ENCODE peak calls at places on chromosomes 11 and 22, in five cellular contexts. V is psoas muscle, N is pancreas, P is adrenal gland, O is A549. Y is an unnamed sample.

GRCh38 chr11:61481806-61482205 is 26.7 kb upstream of the LRRC10B start:
- DNase-seq in V (no peak), P (no peak), N (no peak), O (no peak), Y (no peak)

GRCh38 chr22:37818397-37819099 is 4.6 kb upstream of the GALR3 start:
- DNase-seq in P (peak; percentile 80), V (peak; percentile 65), O (no peak), N (peak; percentile 45), Y (peak; percentile 44)

GRCh38 chr11:101914349-101914736 is 467 bp upstream of the CEP126 start:
- DNase-seq in P (no peak), O (no peak), V (no peak), N (no peak), Y (no peak)

GRCh38 chr11:76524919-76525318 is 80.1 kb downstream of the EMSY start:
- DNase-seq in N (peak; percentile 35), P (no peak), O (peak; percentile 16), V (no peak), Y (no peak)

GRCh38 chr11:16632295-16633200 is 105.9 kb upstream of the C11orf58 start:
- DNase-seq in P (no peak), O (peak; percentile 38), N (no peak), V (no peak), Y (no peak)

GRCh38 chr11:45655831-45656230 is 9.6 kb downstream of the CHST1 start:
- DNase-seq in O (no peak), P (peak; percentile 41), V (no peak), N (no peak), Y (no peak)

GRCh38 chr11:22634897-22635629 is 9.4 kb upstream of the FANCF start:
- DNase-seq in N (no peak), V (no peak), O (no peak), P (no peak), Y (no peak)

GRCh38 chr22:37281646-37282384 is 493 bp upstream of the CYTH4 start:
- DNase-seq in P (no peak), N (no peak), V (no peak), O (no peak), Y (no peak)

GRCh38 chr11:61343792-61344745 is 11.0 kb downstream of the TKFC start:
- DNase-seq in P (no peak), N (no peak), O (no peak), V (no peak), Y (no peak)

DNA sequence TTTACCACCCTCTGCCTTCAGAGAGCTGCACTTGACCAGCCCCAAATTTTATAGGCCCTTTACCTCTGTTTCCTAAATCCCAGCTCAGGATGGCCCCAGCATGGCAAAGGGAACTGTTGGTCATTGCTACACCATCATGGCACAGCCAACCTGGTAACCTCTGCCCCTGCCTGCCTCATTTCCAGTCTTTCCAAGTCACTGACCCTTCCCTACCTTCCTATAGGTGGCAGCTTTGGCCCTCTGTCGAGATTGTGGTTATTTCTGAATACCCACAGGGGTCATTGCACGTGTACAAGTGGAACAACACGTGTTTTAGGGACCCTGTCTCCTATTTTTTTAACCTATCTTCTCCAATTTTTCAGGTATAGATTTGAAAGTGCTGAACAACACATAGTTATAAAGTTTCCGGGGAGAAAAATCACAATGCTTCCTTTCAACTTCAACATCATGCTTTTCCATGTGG is 2.8 kb downstream of the GALNT18 start:
- DNase-seq in V (no peak), O (peak; percentile 44), P (no peak), N (no peak), Y (no peak)
- TF ChIP-seq CTCF in V (no peak), O (peak; percentile 44), P (no peak), N (no peak), Y (no peak)

DNA sequence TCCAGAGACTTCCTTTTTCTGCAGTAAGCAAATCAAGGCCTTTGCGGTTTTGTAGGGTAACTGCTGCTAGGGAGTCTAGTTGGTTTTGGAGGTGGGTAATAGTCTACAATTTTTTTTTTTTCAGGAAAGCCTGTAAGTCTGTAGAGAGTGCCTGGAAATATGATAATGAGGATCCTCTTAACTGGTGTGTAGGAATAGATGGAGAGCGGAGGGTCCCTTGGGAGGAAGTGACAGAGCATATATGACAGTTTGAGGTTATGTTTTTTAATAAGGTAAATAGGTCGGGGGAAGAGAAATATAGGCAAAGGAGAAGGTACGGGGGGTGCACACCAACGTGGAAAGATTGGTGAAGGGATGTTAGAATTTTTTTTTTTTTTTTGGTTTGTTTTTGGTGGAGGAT is 25.9 kb downstream of the ZNF195 start:
- DNase-seq in P (no peak), O (no peak), V (no peak), N (no peak), Y (no peak)
- H3K9me3 ChIP-seq in P (no peaks in the 10 kb centered on the region), O (peaks cover 86% of the 10 kb centered on the region), V (peaks cover 36% of the 10 kb centered on the region), N (no peaks in the 10 kb centered on the region), Y (peaks cover under 1% of the 10 kb centered on the region)

GRCh38 chr22:46681010-46681409 is 57.0 kb downstream of the CERK start:
- DNase-seq in N (no peak), O (peak; percentile 22), P (no peak), V (no peak), Y (no peak)
- TF ChIP-seq CTCF in N (no peak), O (no peak), P (no peak), V (peak; percentile 17), Y (no peak)

GRCh38 chr11:71172680-71173079 is 79.7 kb downstream of the SHANK2 start:
- DNase-seq in N (no peak), V (no peak), O (no peak), P (no peak), Y (no peak)

GRCh38 chr11:71171576-71171975 is 80.8 kb downstream of the SHANK2 start:
- DNase-seq in V (no peak), P (no peak), N (no peak), O (no peak), Y (no peak)

GRCh38 chr11:71171024-71171423 is 81.4 kb downstream of the SHANK2 start:
- DNase-seq in O (no peak), P (no peak), V (no peak), N (no peak), Y (no peak)

GRCh38 chr11:71170619-71171018 is 81.8 kb downstream of the SHANK2 start:
- DNase-seq in O (no peak), V (no peak), P (no peak), N (no peak), Y (no peak)

DNA sequence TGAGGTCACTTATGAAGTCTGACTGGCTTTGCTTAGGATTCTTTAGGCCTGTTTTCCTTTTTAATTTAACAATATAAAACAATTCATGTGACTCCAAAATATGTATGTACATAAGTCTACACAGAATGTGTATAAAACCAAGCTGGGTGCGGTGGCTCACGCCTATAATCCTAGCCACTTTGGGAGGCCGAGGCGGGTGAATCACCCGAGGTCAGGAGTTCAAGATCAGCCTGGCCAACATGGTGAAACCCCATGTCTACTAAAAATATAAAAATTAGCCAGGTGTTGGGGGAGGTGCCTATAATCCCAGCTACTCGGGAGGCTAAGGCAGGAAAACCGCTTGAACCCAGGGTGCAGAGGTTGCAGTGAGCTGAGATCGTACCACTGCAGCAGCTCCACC is 83.0 kb downstream of the SHANK2 start:
- DNase-seq in P (no peak), N (no peak), O (no peak), V (no peak), Y (no peak)
- H3K9me3 ChIP-seq in P (no peaks in the 10 kb centered on the region), N (no peaks in the 10 kb centered on the region), O (no peaks in the 10 kb centered on the region), V (no peaks in the 10 kb centered on the region), Y (no peaks in the 10 kb centered on the region)

GRCh38 chr22:27314276-27314807 is 487.2 kb downstream of the MN1 start:
- DNase-seq in O (no peak), N (peak; percentile 39), P (no peak), V (no peak), Y (no peak)
- TF ChIP-seq CTCF in O (no peak), N (no peak), P (no peak), V (no peak), Y (no peak)

DNA sequence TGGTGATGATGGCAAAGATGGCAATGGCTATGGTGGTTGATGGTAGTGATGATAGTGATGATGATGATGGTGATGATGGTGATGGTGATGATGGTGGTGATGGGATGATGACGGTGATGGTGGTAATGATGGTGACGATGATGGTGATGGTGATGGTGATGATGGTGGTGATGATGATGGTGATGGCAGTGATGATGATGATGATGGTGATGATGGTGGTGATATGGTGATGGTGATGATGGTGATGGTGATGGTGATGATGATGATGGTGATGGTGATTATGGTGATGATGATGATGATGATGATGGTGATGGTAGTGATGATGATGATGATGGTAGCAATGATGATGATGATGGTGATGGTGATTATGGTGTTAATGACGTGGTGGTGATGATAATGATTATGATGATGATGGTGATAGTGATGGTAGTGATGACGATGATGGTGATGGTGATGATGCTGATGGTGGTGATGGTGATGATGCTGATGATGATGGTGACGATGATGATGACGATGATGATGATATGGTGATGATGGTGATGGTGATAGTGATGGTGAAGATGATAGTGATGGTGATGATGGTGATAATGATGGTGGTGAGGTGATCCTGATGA is 232.1 kb downstream of the BRD1 start:
- DNase-seq in N (no peak), V (no peak), P (no peak), O (no peak), Y (no peak)
- H3K9me3 ChIP-seq in N (no peaks in the 10 kb centered on the region), V (no peaks in the 10 kb centered on the region), P (no peaks in the 10 kb centered on the region), O (no peaks in the 10 kb centered on the region), Y (no peaks in the 10 kb centered on the region)

GRCh38 chr11:118522571-118523072 is 4.7 kb upstream of the TTC36 start:
- DNase-seq in N (no peak), P (no peak), O (peak; percentile 42), V (no peak), Y (no peak)

GRCh38 chr11:118521892-118522311 is 5.4 kb upstream of the TTC36 start:
- DNase-seq in V (no peak), P (no peak), N (no peak), O (no peak), Y (no peak)

GRCh38 chr11:118526688-118527087 is 586 bp upstream of the TTC36 start:
- DNase-seq in N (no peak), O (no peak), P (no peak), V (no peak), Y (no peak)

GRCh38 chr11:118524757-118525465 is 2.4 kb upstream of the TTC36 start:
- DNase-seq in O (no peak), P (no peak), V (no peak), N (no peak), Y (no peak)

DNA sequence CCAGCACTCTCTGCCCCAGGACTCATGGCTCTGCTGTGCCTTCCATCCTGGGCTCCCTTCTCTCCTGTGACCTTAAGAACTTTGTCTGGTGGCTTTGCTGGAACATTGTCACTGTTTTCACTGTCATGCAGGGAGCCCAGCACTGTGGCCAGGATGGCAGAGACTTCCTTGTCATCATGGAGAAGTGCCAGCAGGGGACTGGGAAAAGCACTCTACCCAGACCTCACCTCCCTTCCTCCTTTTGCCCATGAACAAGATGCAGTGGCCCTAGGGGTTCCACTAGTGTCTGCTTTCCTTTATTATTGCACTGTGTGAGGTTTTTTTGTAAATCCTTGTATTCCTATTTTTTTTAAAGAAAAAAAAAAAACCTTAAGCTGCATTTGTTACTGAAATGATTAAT is 2.9 kb upstream of the TTC36 start:
- DNase-seq in N (no peak), P (no peak), V (no peak), O (no peak), Y (no peak)
- TF ChIP-seq CTCF in N (no peak), P (no peak), V (no peak), O (no peak), Y (no peak)